ENCODE peak calls at places on chromosomes 12 and 14, in four cellular contexts. F is activated T-cell treated with anti-CD3 and anti-CD28 coated beads, Interleukin-2, amount 50 U/mL, for 72 hours; H is frontal cortex; Y is epithelial cell of esophagus. E is an unnamed sample.

GRCh38 chr12:25957898-25958253 is 606 bp upstream of the RASSF8 start:
- DNase-seq in F (peak), H (no peak), Y (peak), E (no peak)

GRCh38 chr14:80902608-80903007 is 38.9 kb downstream of the CEP128 start:
- DNase-seq in F (no peak), H (no peak), Y (no peak), E (no peak)

GRCh38 chr14:61332658-61333029 is 11.3 kb downstream of the PRKCH start:
- DNase-seq in F (peak), H (no peak), Y (no peak), E (no peak)

GRCh38 chr12:2613674-2614073 is 181.1 kb upstream of the FKBP4 start:
- DNase-seq in F (peak), H (no peak), Y (peak), E (no peak)

GRCh38 chr12:48027183-48028002 is 23.1 kb upstream of the COL2A1 start:
- DNase-seq in F (no peak), H (no peak), Y (no peak), E (no peak)

GRCh38 chr12:62194616-62195015 is 65.6 kb upstream of the USP15 start:
- DNase-seq in F (no peak), H (no peak), Y (peak), E (no peak)

GRCh38 chr12:12890815-12891645 is at the start of gene GPRC5A:
- DNase-seq in F (peak), H (no peak), Y (peak), E (peak)

GRCh38 chr12:19042196-19042595 is 87.3 kb upstream of the PLEKHA5 start:
- DNase-seq in F (no peak), H (no peak), Y (no peak), E (no peak)

GRCh38 chr12:110728628-110729027 is 14.1 kb downstream of the PPP1CC start:
- DNase-seq in F (no peak), H (no peak), Y (no peak), E (no peak)